ENCODE peak calls at places on chromosomes 4 and X, in four cellular contexts. One of them, this sample, is unnamed.

GRCh38 chr4:122783301-122784215 is 43.1 kb upstream of the FGF2 start:
- DNase-seq in K562: no peak
- DNase-seq in HCT116: peak
- DNase-seq in HepG2: peak
- DNase-seq in this sample: no peak

GRCh38 chrX:54194982-54195588 is 12.0 kb upstream of the FAM120C start:
- DNase-seq in K562: no peak
- DNase-seq in HCT116: no peak
- DNase-seq in HepG2: peak
- DNase-seq in this sample: no peak

GRCh38 chr4:119781044-119781443 is 152.4 kb upstream of the PDE5A start:
- DNase-seq in K562: no peak
- DNase-seq in HCT116: no peak
- DNase-seq in HepG2: no peak
- DNase-seq in this sample: no peak

GRCh38 chrX:149962859-149963757 is 24.8 kb upstream of the EOLA2 start:
- DNase-seq in K562: no peak
- DNase-seq in HCT116: peak
- DNase-seq in HepG2: peak
- DNase-seq in this sample: peak

GRCh38 chr4:168900080-168900479 is 110.0 kb downstream of the CBR4 start:
- DNase-seq in K562: no peak
- DNase-seq in HCT116: no peak
- DNase-seq in HepG2: no peak
- DNase-seq in this sample: no peak

GRCh38 chr4:4735136-4735754 is 124.2 kb upstream of the MSX1 start:
- DNase-seq in K562: no peak
- DNase-seq in HCT116: no peak
- DNase-seq in HepG2: no peak
- DNase-seq in this sample: no peak

GRCh38 chr4:57156242-57156990 is 46.2 kb upstream of the IGFBP7 start:
- DNase-seq in K562: no peak
- DNase-seq in HCT116: no peak
- DNase-seq in HepG2: no peak
- DNase-seq in this sample: no peak

GRCh38 chr4:87949961-87950360 is 25.6 kb upstream of the SPP1 start:
- DNase-seq in K562: no peak
- DNase-seq in HCT116: no peak
- DNase-seq in HepG2: no peak
- DNase-seq in this sample: no peak

GRCh38 chr4:38753021-38753806 is 29.6 kb downstream of the TLR10 start:
- DNase-seq in K562: no peak
- DNase-seq in HCT116: peak
- DNase-seq in HepG2: peak
- DNase-seq in this sample: no peak

GRCh38 chr4:677431-678293 is 3.3 kb downstream of the MYL5 start:
- DNase-seq in K562: no peak
- DNase-seq in HCT116: peak
- DNase-seq in HepG2: peak
- DNase-seq in this sample: no peak

GRCh38 chr4:189117426-189117825 is 823.2 kb upstream of the FRG1 start:
- DNase-seq in K562: no peak
- DNase-seq in HCT116: no peak
- DNase-seq in HepG2: no peak
- DNase-seq in this sample: no peak

GRCh38 chr4:118398226-118399090 is 45.7 kb upstream of the PRSS12 start:
- DNase-seq in K562: no peak
- DNase-seq in HCT116: no peak
- DNase-seq in HepG2: no peak
- DNase-seq in this sample: peak

GRCh38 chr4:89640620-89641366 is 196.2 kb downstream of the SNCA start:
- DNase-seq in K562: peak
- DNase-seq in HCT116: peak
- DNase-seq in HepG2: peak
- DNase-seq in this sample: no peak

GRCh38 chr4:10104211-10104990 is 12.2 kb downstream of the WDR1 start:
- DNase-seq in K562: no peak
- DNase-seq in HCT116: no peak
- DNase-seq in HepG2: no peak
- DNase-seq in this sample: no peak

GRCh38 chr4:32562010-32562409 is 1841.8 kb downstream of the PCDH7 start:
- DNase-seq in K562: no peak
- DNase-seq in HCT116: no peak
- DNase-seq in HepG2: no peak
- DNase-seq in this sample: no peak

GRCh38 chr4:72701987-72702819 is 133.2 kb upstream of the ADAMTS3 start:
- DNase-seq in K562: peak
- DNase-seq in HCT116: peak
- DNase-seq in HepG2: peak
- DNase-seq in this sample: no peak

GRCh38 chrX:153870791-153871360 is 15.1 kb downstream of the L1CAM start:
- DNase-seq in K562: peak
- DNase-seq in HCT116: no peak
- DNase-seq in HepG2: no peak
- DNase-seq in this sample: no peak

GRCh38 chr4:166165829-166166420 is 292.9 kb downstream of the TLL1 start:
- DNase-seq in K562: peak
- DNase-seq in HCT116: peak
- DNase-seq in HepG2: peak
- DNase-seq in this sample: peak

GRCh38 chr4:67204441-67204840 is 340.9 kb downstream of the CENPC start:
- DNase-seq in K562: no peak
- DNase-seq in HCT116: no peak
- DNase-seq in HepG2: no peak
- DNase-seq in this sample: no peak

GRCh38 chr4:147851135-147851534 is 119.2 kb downstream of the ARHGAP10 start:
- DNase-seq in K562: no peak
- DNase-seq in HCT116: no peak
- DNase-seq in HepG2: no peak
- DNase-seq in this sample: no peak

GRCh38 chrX:118022803-118023202 is 93.8 kb downstream of the KLHL13 start:
- DNase-seq in K562: no peak
- DNase-seq in HCT116: no peak
- DNase-seq in HepG2: no peak
- DNase-seq in this sample: no peak

GRCh38 chrX:118024482-118024881 is 92.1 kb downstream of the KLHL13 start:
- DNase-seq in K562: no peak
- DNase-seq in HCT116: no peak
- DNase-seq in HepG2: no peak
- DNase-seq in this sample: no peak

GRCh38 chrX:118026631-118027030 is 90.0 kb downstream of the KLHL13 start:
- DNase-seq in K562: no peak
- DNase-seq in HCT116: no peak
- DNase-seq in HepG2: no peak
- DNase-seq in this sample: no peak

DNA sequence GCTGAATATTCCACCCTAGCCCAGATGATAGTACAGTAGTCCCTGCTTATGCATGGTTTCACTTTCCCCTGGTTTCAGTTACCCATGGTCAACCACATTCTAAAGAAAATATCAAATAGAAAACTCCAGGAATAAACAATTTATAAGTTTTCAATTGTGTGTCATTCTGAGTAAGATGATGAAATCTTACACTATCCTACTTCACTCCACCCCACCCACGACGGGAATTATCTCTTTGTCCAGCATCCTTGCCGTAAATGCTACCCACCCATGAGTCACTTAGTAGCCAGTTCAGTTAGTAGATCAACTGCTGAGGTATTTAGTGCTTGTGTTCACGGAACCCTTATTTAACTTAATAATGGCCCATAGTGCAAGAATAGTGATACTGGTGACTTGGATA is 91.4 kb downstream of the KLHL13 start:
- DNase-seq in K562: no peak
- DNase-seq in HCT116: no peak
- DNase-seq in HepG2: no peak
- DNase-seq in this sample: no peak
- TF ChIP-seq YY1 in K562: no peak
- TF ChIP-seq YY1 in HCT116: no peak
- TF ChIP-seq YY1 in HepG2: no peak
- TF ChIP-seq YY1 in this sample: no peak

DNA sequence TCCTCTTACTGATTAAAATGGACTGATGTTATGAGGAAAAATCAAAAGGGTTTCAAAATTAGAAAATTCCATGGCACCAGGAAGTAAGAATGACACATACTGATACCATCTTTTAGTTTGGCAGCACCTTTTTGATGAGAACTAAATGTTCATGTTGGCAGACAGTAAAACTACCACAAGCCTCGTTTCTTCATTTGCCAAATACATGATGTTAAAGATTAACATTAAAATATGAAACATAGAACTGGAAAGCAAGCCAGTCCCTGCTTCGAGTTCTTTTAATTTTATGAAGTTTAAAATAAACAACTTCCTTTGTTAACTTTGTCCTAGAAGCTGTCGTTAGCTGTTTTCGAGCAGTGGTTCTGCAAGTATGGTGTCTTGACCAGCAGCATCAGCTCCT is 69.2 kb upstream of the CCDC160 start:
- DNase-seq in K562: no peak
- DNase-seq in HCT116: no peak
- DNase-seq in HepG2: no peak
- DNase-seq in this sample: no peak
- TF ChIP-seq EZH2 in K562: no peak
- TF ChIP-seq EZH2 in HCT116: no peak
- TF ChIP-seq EZH2 in HepG2: no peak
- TF ChIP-seq EZH2 in this sample: no peak

DNA sequence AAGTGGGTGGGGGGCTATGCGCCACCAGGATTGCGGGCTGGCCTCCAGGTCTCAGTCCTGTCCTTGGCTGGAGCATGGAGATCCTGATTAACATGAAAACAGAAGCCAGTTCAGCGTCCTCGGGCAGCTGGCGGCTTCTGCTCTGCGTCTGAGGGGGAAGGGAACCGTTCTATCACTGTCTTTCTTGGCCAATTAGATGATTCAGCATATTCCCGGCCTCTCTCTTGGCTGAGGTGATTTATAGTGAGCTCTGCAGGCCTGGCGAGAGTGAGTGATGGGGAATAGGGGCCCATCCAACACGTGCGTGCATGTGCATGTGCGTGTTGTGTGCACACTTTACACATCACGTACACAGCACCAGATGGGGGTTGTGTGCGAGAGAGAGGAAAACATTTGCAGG is 145.8 kb upstream of the ATP6AP2 start:
- DNase-seq in K562: peak
- DNase-seq in HCT116: no peak
- DNase-seq in HepG2: no peak
- DNase-seq in this sample: no peak
- TF ChIP-seq YY1 in K562: no peak
- TF ChIP-seq YY1 in HCT116: no peak
- TF ChIP-seq YY1 in HepG2: no peak
- TF ChIP-seq YY1 in this sample: no peak

GRCh38 chr4:71186566-71187398 is 152.0 kb upstream of the SLC4A4 start:
- DNase-seq in K562: no peak
- DNase-seq in HCT116: no peak
- DNase-seq in HepG2: no peak
- DNase-seq in this sample: no peak
- TF ChIP-seq EZH2 in K562: no peak
- TF ChIP-seq EZH2 in HCT116: no peak
- TF ChIP-seq EZH2 in HepG2: no peak
- TF ChIP-seq EZH2 in this sample: no peak

DNA sequence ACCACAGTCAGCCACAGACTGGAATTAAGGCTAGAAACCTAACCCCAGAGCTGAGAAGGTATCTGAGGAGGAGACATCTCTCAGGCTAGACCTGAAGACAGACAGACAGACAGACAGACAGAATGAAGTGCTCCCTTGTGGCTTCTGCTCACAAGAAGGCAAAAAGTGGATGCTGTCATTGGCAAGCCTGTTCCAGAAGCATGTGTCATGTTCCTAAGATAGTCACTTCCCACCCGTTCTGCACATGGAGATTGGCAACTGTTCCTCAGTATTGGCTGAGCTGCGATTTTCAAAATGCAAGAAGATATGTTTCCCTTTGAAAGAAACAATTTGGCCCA is 166.4 kb downstream of the NSUN7 start:
- DNase-seq in K562: no peak
- DNase-seq in HCT116: no peak
- DNase-seq in HepG2: no peak
- DNase-seq in this sample: no peak
- TF ChIP-seq YY1 in K562: no peak
- TF ChIP-seq YY1 in HCT116: no peak
- TF ChIP-seq YY1 in HepG2: no peak
- TF ChIP-seq YY1 in this sample: no peak

This sample was measured in GM12878.